ENCODE peak calls at places on chromosomes 7 and 10, in four cellular contexts. D, N, H and E are unnamed samples. For H3K4me1, the result is how much of the 10 kb centered on the place peaks cover.

GRCh38 chr7:128459394-128459878 is 3.8 kb downstream of the HILPDA start:
- DNase-seq in D (peak), N (peak), H (peak), E (peak)

GRCh38 chr10:125606406-125606805 is 76.6 kb downstream of the TEX36 start:
- DNase-seq in D (no peak), N (no peak), H (no peak), E (no peak)

GRCh38 chr10:34016541-34016940 is 682.1 kb upstream of the NRP1 start:
- DNase-seq in D (no peak), N (no peak), H (no peak), E (no peak)

GRCh38 chr7:141685285-141686035 is 16.5 kb downstream of the DENND11 start:
- DNase-seq in D (no peak), N (no peak), H (no peak), E (no peak)

GRCh38 chr7:105261689-105262088 is 127.0 kb downstream of the SRPK2 start:
- DNase-seq in D (peak), N (no peak), H (no peak), E (no peak)

GRCh38 chr7:35241884-35242283 is 12.0 kb downstream of the TBX20 start:
- DNase-seq in D (no peak), N (no peak), H (no peak), E (no peak)

GRCh38 chr7:16739863-16740622 is 13.5 kb upstream of the TSPAN13 start:
- DNase-seq in D (peak), N (peak), H (no peak), E (no peak)

GRCh38 chr7:153524070-153524601 is 528.1 kb upstream of the DPP6 start:
- DNase-seq in D (peak), N (no peak), H (no peak), E (no peak)

GRCh38 chr7:28961972-28962371 is 3.8 kb upstream of the TRIL start:
- DNase-seq in D (no peak), N (no peak), H (no peak), E (no peak)

GRCh38 chr10:65419629-65420028 is 1506.2 kb upstream of the LRRTM3 start:
- DNase-seq in D (no peak), N (no peak), H (no peak), E (no peak)

GRCh38 chr7:38424750-38425463 is 151.5 kb upstream of the TARP start:
- DNase-seq in D (no peak), N (no peak), H (no peak), E (no peak)

GRCh38 chr7:137606061-137606674 is 240.6 kb downstream of the DGKI start:
- DNase-seq in D (no peak), N (peak), H (no peak), E (no peak)

GRCh38 chr10:7585228-7585627 is 81.5 kb downstream of the ITIH5 start:
- DNase-seq in D (no peak), N (no peak), H (no peak), E (no peak)

GRCh38 chr7:44727346-44728262 is 21.0 kb upstream of the ZMIZ2 start:
- DNase-seq in D (no peak), N (no peak), H (no peak), E (no peak)

GRCh38 chr7:50540785-50541579 is 24.2 kb downstream of the DDC start:
- DNase-seq in D (no peak), N (no peak), H (no peak), E (no peak)

GRCh38 chr7:7335215-7335614 is 152.9 kb downstream of the C1GALT1 start:
- DNase-seq in D (no peak), N (no peak), H (no peak), E (no peak)

GRCh38 chr10:30687698-30688213 is 58.2 kb upstream of the LYZL2 start:
- DNase-seq in D (peak), N (peak), H (peak), E (peak)

GRCh38 chr7:40709077-40709964 is 574.5 kb downstream of the SUGCT start:
- DNase-seq in D (no peak), N (no peak), H (no peak), E (no peak)

GRCh38 chr7:34501161-34501560 is 156.9 kb upstream of the NPSR1 start:
- DNase-seq in D (no peak), N (no peak), H (no peak), E (no peak)

GRCh38 chr7:100122067-100122466 is 2.6 kb downstream of the CNPY4 start:
- DNase-seq in D (no peak), N (no peak), H (no peak), E (peak)

GRCh38 chr7:25779002-25779546 is 372.9 kb upstream of the NFE2L3 start:
- DNase-seq in D (no peak), N (no peak), H (no peak), E (no peak)

GRCh38 chr7:12607134-12607533 is 36.6 kb downstream of the SCIN start:
- DNase-seq in D (no peak), N (no peak), H (no peak), E (no peak)

GRCh38 chr10:78981970-78982281 is 86.8 kb upstream of the ZMIZ1 start:
- DNase-seq in D (no peak), N (no peak), H (no peak), E (no peak)

GRCh38 chr7:33922820-33923219 is 17.5 kb downstream of the BMPER start:
- DNase-seq in D (no peak), N (no peak), H (no peak), E (no peak)

GRCh38 chr7:141738592-141739013 is 445 bp downstream of the SSBP1 start:
- DNase-seq in D (no peak), N (no peak), H (no peak), E (no peak)

GRCh38 chr10:103791291-103791690 is 64.1 kb downstream of the SH3PXD2A start:
- DNase-seq in D (no peak), N (no peak), H (no peak), E (no peak)

GRCh38 chr10:15370212-15370740 is 813 bp downstream of the FAM171A1 start:
- DNase-seq in D (peak), N (no peak), H (no peak), E (no peak)
- TF ChIP-seq POLR2A in D (no peak), N (no peak), H (no peak), E (no peak)

GRCh38 chr10:100038561-100039071 is 28.9 kb upstream of the DNMBP start:
- DNase-seq in D (peak), N (no peak), H (no peak), E (no peak)

GRCh38 chr10:100037758-100038315 is 28.1 kb upstream of the DNMBP start:
- DNase-seq in D (no peak), N (no peak), H (no peak), E (no peak)

GRCh38 chr10:100043796-100044195 is 34.0 kb upstream of the DNMBP start:
- DNase-seq in D (no peak), N (no peak), H (no peak), E (no peak)

GRCh38 chr10:100043344-100043743 is 33.6 kb upstream of the DNMBP start:
- DNase-seq in D (peak), N (peak), H (peak), E (no peak)

GRCh38 chr10:100041620-100042019 is 31.9 kb upstream of the DNMBP start:
- DNase-seq in D (no peak), N (no peak), H (no peak), E (no peak)
- H3K4me1 ChIP-seq in D (under half), N (under half), H (under half), E (under half)

DNA sequence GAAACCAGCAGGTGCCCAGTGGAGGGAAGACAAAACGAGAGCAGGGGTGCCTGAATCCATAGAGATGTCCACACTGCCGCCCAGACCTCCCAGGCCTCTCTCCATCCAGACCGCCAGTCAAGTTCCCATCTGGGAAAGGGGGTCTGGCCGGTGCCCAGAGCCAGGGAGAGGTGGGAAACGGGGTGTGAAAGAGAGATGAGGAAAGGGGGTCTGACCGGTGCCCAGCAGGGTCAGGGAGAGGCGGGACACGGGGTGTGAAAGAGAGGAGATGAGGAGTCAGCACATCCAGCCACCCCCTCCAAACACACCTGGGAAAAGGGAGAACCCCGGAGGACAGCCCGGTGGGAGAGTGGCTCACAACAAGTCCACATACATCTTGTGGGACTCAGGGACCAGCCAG is 185.8 kb downstream of the PTPRN2 start:
- DNase-seq in D (no peak), N (no peak), H (no peak), E (no peak)
- TF ChIP-seq POLR2A in D (no peak), N (no peak), H (no peak), E (no peak)

DNA sequence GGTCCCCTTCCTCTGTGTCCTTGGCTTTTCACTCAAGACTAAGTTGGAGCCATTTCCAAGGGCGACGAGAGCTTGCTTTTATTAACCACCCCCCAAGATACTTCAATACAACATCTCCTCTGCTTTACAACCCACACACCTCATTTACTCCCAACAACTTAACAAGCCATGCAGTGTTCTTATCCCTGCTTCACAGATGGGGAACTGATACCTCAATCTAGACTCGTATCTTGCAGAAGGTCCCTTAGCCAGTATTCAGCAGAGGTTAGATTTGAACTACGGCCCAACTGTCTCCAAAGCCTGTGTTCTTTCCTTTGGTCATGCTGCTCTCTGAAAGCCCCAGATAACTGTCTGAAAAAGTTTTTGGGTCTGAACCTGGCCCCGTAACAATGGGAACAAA is 444.8 kb downstream of the GRID1 start:
- DNase-seq in D (no peak), N (no peak), H (no peak), E (no peak)
- H3K4me1 ChIP-seq in D (under half), N (under half), H (under half), E (under half)

GRCh38 chr7:150954986-150955518 is 23.1 kb downstream of the KCNH2 start:
- DNase-seq in D (no peak), N (no peak), H (no peak), E (no peak)

GRCh38 chr7:150954201-150954985 is 23.7 kb downstream of the KCNH2 start:
- DNase-seq in D (no peak), N (no peak), H (no peak), E (no peak)

GRCh38 chr7:150952331-150953050 is 25.6 kb downstream of the KCNH2 start:
- DNase-seq in D (no peak), N (no peak), H (no peak), E (no peak)

GRCh38 chr7:150951521-150951920 is 26.6 kb downstream of the KCNH2 start:
- DNase-seq in D (no peak), N (no peak), H (no peak), E (no peak)

DNA sequence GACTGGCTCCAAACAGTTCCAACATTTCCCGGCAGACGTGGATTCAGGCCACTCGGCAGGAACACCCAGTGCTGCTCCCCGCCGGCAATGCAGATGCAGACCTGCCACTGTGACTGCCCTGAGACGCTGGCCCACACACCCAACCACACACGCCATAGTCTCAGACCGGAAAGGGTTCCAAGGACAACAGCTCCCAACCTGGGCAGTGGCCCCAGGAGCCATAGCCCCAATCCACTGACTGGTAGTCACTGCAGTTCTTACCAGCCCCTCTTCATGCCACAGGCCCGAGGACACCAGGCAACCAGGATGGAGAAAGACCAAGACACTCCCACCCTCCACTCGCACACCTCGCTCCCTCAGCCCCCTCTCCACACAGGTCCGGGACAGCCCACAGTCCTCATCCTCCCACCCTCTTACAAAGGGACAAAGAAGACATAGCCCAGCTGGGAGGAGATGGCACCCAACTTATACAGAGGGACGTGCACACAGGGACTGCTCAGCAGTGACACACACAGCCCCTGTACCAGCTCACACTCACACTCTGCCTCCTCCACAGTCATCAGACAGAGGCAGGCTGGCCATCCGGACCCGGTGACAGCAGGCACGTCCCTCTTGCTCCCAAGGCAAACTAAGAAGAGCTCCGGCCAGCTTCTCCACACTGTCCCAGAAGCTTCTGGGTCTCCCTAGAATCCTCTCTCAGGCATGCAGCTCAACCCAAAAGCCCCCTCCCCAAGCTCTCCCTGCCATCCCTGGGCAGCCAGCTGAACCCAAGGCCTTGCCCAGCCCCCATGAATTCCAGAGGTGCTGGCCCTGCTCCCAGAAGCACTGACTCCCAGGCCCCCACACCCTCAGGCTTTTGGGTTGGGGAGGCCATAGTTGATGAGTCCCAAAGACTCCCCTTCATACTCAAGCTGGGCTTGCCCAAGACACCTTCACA is 24.8 kb downstream of the KCNH2 start:
- DNase-seq in D (no peak), N (no peak), H (no peak), E (no peak)
- TF ChIP-seq POLR2A in D (no peak), N (no peak), H (no peak), E (no peak)

DNA sequence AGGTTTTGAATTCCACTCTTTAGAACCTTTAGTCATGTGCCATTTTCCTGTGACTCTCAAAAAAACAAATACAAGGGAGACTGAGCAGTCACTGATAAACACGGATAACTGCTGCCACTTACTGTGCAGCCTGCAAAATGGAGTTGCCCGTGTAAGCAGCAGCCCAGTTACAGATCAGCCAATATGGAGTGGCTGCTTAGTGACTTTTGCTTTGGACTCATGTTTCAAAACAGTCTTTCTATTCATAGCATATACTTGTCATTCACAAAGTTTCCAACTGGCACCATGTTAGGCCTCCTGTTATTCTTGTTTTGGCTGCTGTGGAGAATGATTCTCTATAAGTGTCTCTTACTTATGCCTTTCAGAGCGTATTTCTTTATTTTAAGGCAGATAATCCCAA is 3.0 kb downstream of the FAM204A start:
- DNase-seq in D (no peak), N (no peak), H (no peak), E (no peak)
- H3K4me1 ChIP-seq in D (under half), N (under half), H (under half), E (under half)

DNA sequence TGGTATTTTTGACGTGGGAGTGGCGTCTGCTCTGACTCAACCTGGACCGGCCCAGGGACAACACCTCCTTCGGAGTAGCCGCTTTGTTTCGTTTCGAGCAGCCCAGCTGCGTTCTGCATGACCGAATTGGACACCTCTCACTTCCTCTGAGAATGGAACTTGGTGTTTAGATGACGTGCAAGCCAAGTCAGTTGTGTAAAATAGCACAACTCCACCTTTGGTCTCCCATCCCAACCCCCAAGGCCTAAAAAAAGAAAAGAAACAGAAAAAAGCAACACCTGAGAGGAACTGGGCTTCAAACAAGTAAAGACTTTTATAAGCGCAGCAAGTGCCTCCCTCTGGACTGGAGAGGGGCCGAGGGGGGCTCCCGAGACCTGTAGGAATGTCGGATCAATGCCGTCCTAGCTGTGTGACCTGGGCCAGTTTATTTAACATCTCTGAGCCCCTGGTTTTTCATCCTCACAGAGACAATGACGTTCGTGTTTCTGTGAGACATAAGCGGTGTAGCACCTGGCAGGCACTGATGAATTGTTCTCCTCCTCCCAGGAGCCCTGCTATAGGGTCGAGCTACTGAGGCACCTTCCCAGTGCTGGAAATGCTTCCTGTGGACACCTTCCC is 52.0 kb upstream of the SMNDC1 start:
- DNase-seq in D (peak), N (peak), H (peak), E (no peak)
- TF ChIP-seq POLR2A in D (peak), N (no peak), H (no peak), E (no peak)

GRCh38 chr7:30140456-30140855 is 5.7 kb downstream of the MTURN start:
- DNase-seq in D (no peak), N (no peak), H (no peak), E (no peak)
- H3K4me1 ChIP-seq in D (under half), N (under half), H (under half), E (under half)